ENCODE peak calls at places on chromosomes 4 and X, in five cellular contexts. V is stimulated activated CD4-positive, alpha-beta T cell treated with anti-CD3 and anti-CD28 coated beads, Interleukin-4, amount 100 ng/mL, for 48 hours; K is cardiac fibroblast; N is AG09319; G is AG08396. T is an unnamed sample.

GRCh38 chrX:22135171-22135711 is 103.1 kb downstream of the PHEX start:
- DNase-seq in V (no peak), K (peak), N (no peak), G (no peak), T (peak)

GRCh38 chrX:353566-354535 is 32.9 kb downstream of the PPP2R3B start:
- DNase-seq in V (no peak), K (no peak), N (no peak), G (no peak), T (no peak)

GRCh38 chrX:51496501-51497291 is at the start of gene NUDT11:
- DNase-seq in V (peak), K (peak), N (peak), G (peak), T (peak)

GRCh38 chrX:68672581-68673318 is 25.3 kb downstream of the STARD8 start:
- DNase-seq in V (no peak), K (peak), N (no peak), G (no peak), T (no peak)

GRCh38 chrX:39456894-39457600 is 640.7 kb downstream of the BCOR start:
- DNase-seq in V (no peak), K (peak), N (no peak), G (no peak), T (no peak)

GRCh38 chrX:72124540-72125201 is 7.0 kb downstream of the RTL5 start:
- DNase-seq in V (no peak), K (no peak), N (no peak), G (no peak), T (no peak)

GRCh38 chrX:127578395-127578794 is 473.8 kb downstream of the ACTRT1 start:
- DNase-seq in V (no peak), K (no peak), N (no peak), G (no peak), T (no peak)

GRCh38 chr4:77697860-77698599 is 92.4 kb downstream of the CXCL13 start:
- DNase-seq in V (no peak), K (peak), N (no peak), G (peak), T (peak)

GRCh38 chr4:137267024-137267423 is 265.3 kb downstream of the PCDH18 start:
- DNase-seq in V (no peak), K (peak), N (no peak), G (peak), T (peak)

GRCh38 chr4:139457318-139457717 is 3.4 kb downstream of the RAB33B start:
- DNase-seq in V (no peak), K (no peak), N (no peak), G (no peak), T (no peak)